ENCODE peak calls at places on chromosomes 7 and 10, in ten cellular contexts. One of them, this sample, is unnamed.

GRCh38 chr10:75468612-75469011 is 37.2 kb downstream of the LRMDA start:
- DNase-seq in H7: no peak
- DNase-seq in GM19239: no peak
- DNase-seq in naive thymus-derived CD8-positive, alpha-beta T cell: no peak
- DNase-seq in left cardiac atrium: peak
- DNase-seq in spleen: no peak
- DNase-seq in NCI-H1092 treated with DMSO at 0.1 percent for 48 hours: no peak
- DNase-seq in NCI-H2029: no peak
- DNase-seq in HCEC 1CT: no peak
- DNase-seq in activated CD4-positive, alpha-beta T cell treated with anti-CD3 and anti-CD28 coated beads, Interleukin-2, amount 50 U/mL, for 24 hours: no peak
- DNase-seq in this sample: no peak

GRCh38 chr10:131650771-131651673 is 249.8 kb upstream of the PPP2R2D start:
- DNase-seq in H7: peak
- DNase-seq in GM19239: no peak
- DNase-seq in naive thymus-derived CD8-positive, alpha-beta T cell: no peak
- DNase-seq in left cardiac atrium: no peak
- DNase-seq in spleen: no peak
- DNase-seq in NCI-H1092 treated with DMSO at 0.1 percent for 48 hours: no peak
- DNase-seq in NCI-H2029: no peak
- DNase-seq in HCEC 1CT: no peak
- DNase-seq in activated CD4-positive, alpha-beta T cell treated with anti-CD3 and anti-CD28 coated beads, Interleukin-2, amount 50 U/mL, for 24 hours: no peak
- DNase-seq in this sample: no peak

GRCh38 chr7:117269895-117270294 is 53.0 kb downstream of the WNT2 start:
- DNase-seq in H7: no peak
- DNase-seq in GM19239: no peak
- DNase-seq in naive thymus-derived CD8-positive, alpha-beta T cell: no peak
- DNase-seq in left cardiac atrium: no peak
- DNase-seq in spleen: no peak
- DNase-seq in NCI-H1092 treated with DMSO at 0.1 percent for 48 hours: no peak
- DNase-seq in NCI-H2029: no peak
- DNase-seq in HCEC 1CT: peak
- DNase-seq in activated CD4-positive, alpha-beta T cell treated with anti-CD3 and anti-CD28 coated beads, Interleukin-2, amount 50 U/mL, for 24 hours: no peak
- DNase-seq in this sample: no peak

GRCh38 chr7:100490483-100491191 is 6.9 kb downstream of the NYAP1 start:
- DNase-seq in H7: peak
- DNase-seq in GM19239: no peak
- DNase-seq in naive thymus-derived CD8-positive, alpha-beta T cell: no peak
- DNase-seq in left cardiac atrium: no peak
- DNase-seq in spleen: no peak
- DNase-seq in NCI-H1092 treated with DMSO at 0.1 percent for 48 hours: no peak
- DNase-seq in NCI-H2029: no peak
- DNase-seq in HCEC 1CT: no peak
- DNase-seq in activated CD4-positive, alpha-beta T cell treated with anti-CD3 and anti-CD28 coated beads, Interleukin-2, amount 50 U/mL, for 24 hours: no peak
- DNase-seq in this sample: no peak

GRCh38 chr10:129541748-129542487 is 74.9 kb downstream of the MGMT start:
- DNase-seq in H7: no peak
- DNase-seq in GM19239: no peak
- DNase-seq in naive thymus-derived CD8-positive, alpha-beta T cell: no peak
- DNase-seq in left cardiac atrium: no peak
- DNase-seq in spleen: no peak
- DNase-seq in NCI-H1092 treated with DMSO at 0.1 percent for 48 hours: no peak
- DNase-seq in NCI-H2029: no peak
- DNase-seq in HCEC 1CT: no peak
- DNase-seq in activated CD4-positive, alpha-beta T cell treated with anti-CD3 and anti-CD28 coated beads, Interleukin-2, amount 50 U/mL, for 24 hours: no peak
- DNase-seq in this sample: no peak

GRCh38 chr7:45140827-45141226 is 16.8 kb upstream of the RAMP3 start:
- DNase-seq in H7: no peak
- DNase-seq in GM19239: no peak
- DNase-seq in naive thymus-derived CD8-positive, alpha-beta T cell: no peak
- DNase-seq in left cardiac atrium: no peak
- DNase-seq in spleen: no peak
- DNase-seq in NCI-H1092 treated with DMSO at 0.1 percent for 48 hours: no peak
- DNase-seq in NCI-H2029: no peak
- DNase-seq in HCEC 1CT: no peak
- DNase-seq in activated CD4-positive, alpha-beta T cell treated with anti-CD3 and anti-CD28 coated beads, Interleukin-2, amount 50 U/mL, for 24 hours: no peak
- DNase-seq in this sample: no peak

GRCh38 chr7:1964556-1964912 is 268.2 kb downstream of the MAD1L1 start:
- DNase-seq in H7: no peak
- DNase-seq in GM19239: no peak
- DNase-seq in naive thymus-derived CD8-positive, alpha-beta T cell: no peak
- DNase-seq in left cardiac atrium: no peak
- DNase-seq in spleen: no peak
- DNase-seq in NCI-H1092 treated with DMSO at 0.1 percent for 48 hours: no peak
- DNase-seq in NCI-H2029: no peak
- DNase-seq in HCEC 1CT: no peak
- DNase-seq in activated CD4-positive, alpha-beta T cell treated with anti-CD3 and anti-CD28 coated beads, Interleukin-2, amount 50 U/mL, for 24 hours: no peak
- DNase-seq in this sample: no peak

GRCh38 chr10:63605568-63605967 is 84.4 kb downstream of the REEP3 start:
- DNase-seq in H7: peak
- DNase-seq in GM19239: no peak
- DNase-seq in naive thymus-derived CD8-positive, alpha-beta T cell: no peak
- DNase-seq in left cardiac atrium: no peak
- DNase-seq in spleen: no peak
- DNase-seq in NCI-H1092 treated with DMSO at 0.1 percent for 48 hours: no peak
- DNase-seq in NCI-H2029: no peak
- DNase-seq in HCEC 1CT: no peak
- DNase-seq in activated CD4-positive, alpha-beta T cell treated with anti-CD3 and anti-CD28 coated beads, Interleukin-2, amount 50 U/mL, for 24 hours: no peak
- DNase-seq in this sample: no peak

GRCh38 chr10:43376046-43376635 is 4.7 kb downstream of the FXYD4 start:
- DNase-seq in H7: no peak
- DNase-seq in GM19239: no peak
- DNase-seq in naive thymus-derived CD8-positive, alpha-beta T cell: no peak
- DNase-seq in left cardiac atrium: no peak
- DNase-seq in spleen: peak
- DNase-seq in NCI-H1092 treated with DMSO at 0.1 percent for 48 hours: no peak
- DNase-seq in NCI-H2029: no peak
- DNase-seq in HCEC 1CT: no peak
- DNase-seq in activated CD4-positive, alpha-beta T cell treated with anti-CD3 and anti-CD28 coated beads, Interleukin-2, amount 50 U/mL, for 24 hours: no peak
- DNase-seq in this sample: no peak

GRCh38 chr10:16360001-16360400 is 76.8 kb upstream of the PTER start:
- DNase-seq in H7: no peak
- DNase-seq in GM19239: no peak
- DNase-seq in naive thymus-derived CD8-positive, alpha-beta T cell: no peak
- DNase-seq in left cardiac atrium: no peak
- DNase-seq in spleen: no peak
- DNase-seq in NCI-H1092 treated with DMSO at 0.1 percent for 48 hours: no peak
- DNase-seq in NCI-H2029: no peak
- DNase-seq in HCEC 1CT: no peak
- DNase-seq in activated CD4-positive, alpha-beta T cell treated with anti-CD3 and anti-CD28 coated beads, Interleukin-2, amount 50 U/mL, for 24 hours: no peak
- DNase-seq in this sample: no peak

GRCh38 chr7:155765458-155765857 is 46.8 kb downstream of the SHH start:
- DNase-seq in H7: no peak
- DNase-seq in GM19239: no peak
- DNase-seq in naive thymus-derived CD8-positive, alpha-beta T cell: no peak
- DNase-seq in left cardiac atrium: no peak
- DNase-seq in spleen: no peak
- DNase-seq in NCI-H1092 treated with DMSO at 0.1 percent for 48 hours: no peak
- DNase-seq in NCI-H2029: no peak
- DNase-seq in HCEC 1CT: no peak
- DNase-seq in activated CD4-positive, alpha-beta T cell treated with anti-CD3 and anti-CD28 coated beads, Interleukin-2, amount 50 U/mL, for 24 hours: no peak
- DNase-seq in this sample: no peak

GRCh38 chr7:138981332-138982203 is at the start of gene KIAA1549:
- DNase-seq in H7: peak
- DNase-seq in GM19239: peak
- DNase-seq in naive thymus-derived CD8-positive, alpha-beta T cell: peak
- DNase-seq in left cardiac atrium: peak
- DNase-seq in spleen: peak
- DNase-seq in NCI-H1092 treated with DMSO at 0.1 percent for 48 hours: peak
- DNase-seq in NCI-H2029: peak
- DNase-seq in HCEC 1CT: peak
- DNase-seq in activated CD4-positive, alpha-beta T cell treated with anti-CD3 and anti-CD28 coated beads, Interleukin-2, amount 50 U/mL, for 24 hours: no peak
- DNase-seq in this sample: peak

GRCh38 chr10:92291921-92292860 is 1.2 kb downstream of the MARCHF5 start:
- DNase-seq in H7: peak
- DNase-seq in GM19239: no peak
- DNase-seq in naive thymus-derived CD8-positive, alpha-beta T cell: peak
- DNase-seq in left cardiac atrium: peak
- DNase-seq in spleen: peak
- DNase-seq in NCI-H1092 treated with DMSO at 0.1 percent for 48 hours: peak
- DNase-seq in NCI-H2029: peak
- DNase-seq in HCEC 1CT: peak
- DNase-seq in activated CD4-positive, alpha-beta T cell treated with anti-CD3 and anti-CD28 coated beads, Interleukin-2, amount 50 U/mL, for 24 hours: no peak
- DNase-seq in this sample: peak

GRCh38 chr7:48389977-48390376 is 218.7 kb downstream of the ABCA13 start:
- DNase-seq in H7: no peak
- DNase-seq in GM19239: no peak
- DNase-seq in naive thymus-derived CD8-positive, alpha-beta T cell: no peak
- DNase-seq in left cardiac atrium: no peak
- DNase-seq in spleen: no peak
- DNase-seq in NCI-H1092 treated with DMSO at 0.1 percent for 48 hours: no peak
- DNase-seq in NCI-H2029: no peak
- DNase-seq in HCEC 1CT: peak
- DNase-seq in activated CD4-positive, alpha-beta T cell treated with anti-CD3 and anti-CD28 coated beads, Interleukin-2, amount 50 U/mL, for 24 hours: no peak
- DNase-seq in this sample: no peak

GRCh38 chr7:116185956-116186355 is 24.4 kb upstream of the TES start:
- DNase-seq in H7: no peak
- DNase-seq in GM19239: no peak
- DNase-seq in naive thymus-derived CD8-positive, alpha-beta T cell: no peak
- DNase-seq in left cardiac atrium: no peak
- DNase-seq in spleen: no peak
- DNase-seq in NCI-H1092 treated with DMSO at 0.1 percent for 48 hours: no peak
- DNase-seq in NCI-H2029: no peak
- DNase-seq in HCEC 1CT: peak
- DNase-seq in activated CD4-positive, alpha-beta T cell treated with anti-CD3 and anti-CD28 coated beads, Interleukin-2, amount 50 U/mL, for 24 hours: no peak
- DNase-seq in this sample: no peak

GRCh38 chr10:119658274-119658673 is 7.1 kb downstream of the BAG3 start:
- DNase-seq in H7: peak
- DNase-seq in GM19239: no peak
- DNase-seq in naive thymus-derived CD8-positive, alpha-beta T cell: no peak
- DNase-seq in left cardiac atrium: peak
- DNase-seq in spleen: no peak
- DNase-seq in NCI-H1092 treated with DMSO at 0.1 percent for 48 hours: no peak
- DNase-seq in NCI-H2029: no peak
- DNase-seq in HCEC 1CT: peak
- DNase-seq in activated CD4-positive, alpha-beta T cell treated with anti-CD3 and anti-CD28 coated beads, Interleukin-2, amount 50 U/mL, for 24 hours: no peak
- DNase-seq in this sample: no peak

GRCh38 chr7:27917774-27918314 is 177.9 kb downstream of the TAX1BP1 start:
- DNase-seq in H7: no peak
- DNase-seq in GM19239: no peak
- DNase-seq in naive thymus-derived CD8-positive, alpha-beta T cell: no peak
- DNase-seq in left cardiac atrium: no peak
- DNase-seq in spleen: no peak
- DNase-seq in NCI-H1092 treated with DMSO at 0.1 percent for 48 hours: no peak
- DNase-seq in NCI-H2029: no peak
- DNase-seq in HCEC 1CT: peak
- DNase-seq in activated CD4-positive, alpha-beta T cell treated with anti-CD3 and anti-CD28 coated beads, Interleukin-2, amount 50 U/mL, for 24 hours: no peak
- DNase-seq in this sample: no peak

GRCh38 chr7:112322070-112322469 is 115.6 kb downstream of the ZNF277 start:
- DNase-seq in H7: no peak
- DNase-seq in GM19239: no peak
- DNase-seq in naive thymus-derived CD8-positive, alpha-beta T cell: no peak
- DNase-seq in left cardiac atrium: no peak
- DNase-seq in spleen: no peak
- DNase-seq in NCI-H1092 treated with DMSO at 0.1 percent for 48 hours: no peak
- DNase-seq in NCI-H2029: no peak
- DNase-seq in HCEC 1CT: no peak
- DNase-seq in activated CD4-positive, alpha-beta T cell treated with anti-CD3 and anti-CD28 coated beads, Interleukin-2, amount 50 U/mL, for 24 hours: no peak
- DNase-seq in this sample: no peak

GRCh38 chr10:24826022-24826421 is 102.3 kb upstream of the ARHGAP21 start:
- DNase-seq in H7: no peak
- DNase-seq in GM19239: no peak
- DNase-seq in naive thymus-derived CD8-positive, alpha-beta T cell: peak
- DNase-seq in left cardiac atrium: no peak
- DNase-seq in spleen: no peak
- DNase-seq in NCI-H1092 treated with DMSO at 0.1 percent for 48 hours: no peak
- DNase-seq in NCI-H2029: no peak
- DNase-seq in HCEC 1CT: peak
- DNase-seq in activated CD4-positive, alpha-beta T cell treated with anti-CD3 and anti-CD28 coated beads, Interleukin-2, amount 50 U/mL, for 24 hours: no peak
- DNase-seq in this sample: no peak